ENCODE peak calls at places on chromosomes 11 and 22, in ten cellular contexts. S is tibial artery; I is Peyer's patch; U is transverse colon; K is adrenal gland; H is IMR-90; D is CD8-positive, alpha-beta T cell; V is upper lobe of right lung; L is psoas muscle; G is H1. Y is an unnamed sample.

GRCh38 chr11:71329731-71330130 is 77.4 kb upstream of the SHANK2 start:
- DNase-seq in S (no peak), I (no peak), U (no peak), K (no peak), H (no peak), D (no peak), V (peak; percentile 17), L (no peak), G (no peak), Y (no peak)

GRCh38 chr22:26035523-26035922 is 133.7 kb upstream of the SEZ6L start:
- DNase-seq in S (no peak), I (no peak), U (no peak), K (no peak), H (no peak), D (no peak), V (no peak), L (no peak), G (no peak), Y (no peak)

GRCh38 chr11:46346886-46347636 is at the start of gene DGKZ:
- DNase-seq in S (peak; percentile 74), I (peak; percentile 94), U (peak; percentile 90), K (peak; percentile 88), H (peak; percentile 74), D (peak; percentile 83), V (peak; percentile 95), L (peak; percentile 94), G (peak; percentile 98), Y (peak; percentile 47)

GRCh38 chr11:47204633-47204989 is 10.2 kb upstream of the DDB2 start:
- DNase-seq in S (no peak), I (no peak), U (no peak), K (no peak), H (peak; percentile 78), D (no peak), V (no peak), L (no peak), G (no peak), Y (no peak)

GRCh38 chr11:109695696-109696095 is 273.7 kb downstream of the C11orf87 start:
- DNase-seq in S (no peak), I (no peak), U (no peak), K (no peak), H (peak; percentile 10), D (no peak), V (no peak), L (no peak), G (no peak), Y (no peak)

GRCh38 chr11:70811483-70811882 is 413.2 kb downstream of the CTTN start:
- DNase-seq in S (no peak), I (no peak), U (no peak), K (no peak), H (no peak), D (no peak), V (no peak), L (no peak), G (no peak), Y (no peak)

GRCh38 chr11:102451693-102452460 is 688 bp downstream of the TMEM123 start:
- DNase-seq in S (peak; percentile 62), I (peak; percentile 84), U (peak; percentile 82), K (peak; percentile 63), H (peak; percentile 28), D (peak; percentile 78), V (peak; percentile 85), L (peak; percentile 82), G (peak; percentile 72), Y (no peak)

GRCh38 chr22:29000641-29001040 is 61.0 kb downstream of the C22orf31 start:
- DNase-seq in S (no peak), I (no peak), U (no peak), K (no peak), H (no peak), D (no peak), V (no peak), L (no peak), G (no peak), Y (no peak)

GRCh38 chr11:96085349-96085910 is 161.5 kb upstream of the MTMR2 start:
- DNase-seq in S (no peak), I (no peak), U (no peak), K (no peak), H (no peak), D (no peak), V (no peak), L (no peak), G (no peak), Y (no peak)

GRCh38 chr22:35311551-35311999 is 11.9 kb downstream of the TOM1 start:
- DNase-seq in S (no peak), I (no peak), U (no peak), K (no peak), H (no peak), D (no peak), V (peak; percentile 53), L (no peak), G (no peak), Y (peak; percentile 35)

GRCh38 chr22:40116496-40117200 is 61.1 kb upstream of the TNRC6B start:
- DNase-seq in S (no peak), I (no peak), U (no peak), K (no peak), H (no peak), D (peak; percentile 60), V (no peak), L (no peak), G (no peak), Y (no peak)

GRCh38 chr11:80937831-80938230 is 1497.0 kb upstream of the TENM4 start:
- DNase-seq in S (no peak), I (no peak), U (no peak), K (no peak), H (no peak), D (no peak), V (no peak), L (no peak), G (no peak), Y (no peak)

GRCh38 chr11:5486421-5486820 is 2.1 kb upstream of the OR52D1 start:
- DNase-seq in S (no peak), I (no peak), U (no peak), K (no peak), H (no peak), D (no peak), V (no peak), L (no peak), G (no peak), Y (no peak)

GRCh38 chr11:44658451-44658850 is 68.3 kb upstream of the TSPAN18 start:
- DNase-seq in S (no peak), I (no peak), U (no peak), K (peak; percentile 14), H (peak; percentile 13), D (no peak), V (no peak), L (no peak), G (no peak), Y (no peak)

GRCh38 chr11:99098258-99098657 is 77.5 kb downstream of the CNTN5 start:
- DNase-seq in S (no peak), I (no peak), U (no peak), K (no peak), H (no peak), D (no peak), V (no peak), L (no peak), G (no peak), Y (no peak)
- H3K9me3 ChIP-seq in S (no peaks in the 10 kb centered on the region), I (no peaks in the 10 kb centered on the region), U (no peaks in the 10 kb centered on the region), K (no peaks in the 10 kb centered on the region), H (peaks cover 4% of the 10 kb centered on the region), D (no peaks in the 10 kb centered on the region), V (no peaks in the 10 kb centered on the region), L (no peaks in the 10 kb centered on the region), G (peaks cover 5% of the 10 kb centered on the region), Y (no peaks in the 10 kb centered on the region)

DNA sequence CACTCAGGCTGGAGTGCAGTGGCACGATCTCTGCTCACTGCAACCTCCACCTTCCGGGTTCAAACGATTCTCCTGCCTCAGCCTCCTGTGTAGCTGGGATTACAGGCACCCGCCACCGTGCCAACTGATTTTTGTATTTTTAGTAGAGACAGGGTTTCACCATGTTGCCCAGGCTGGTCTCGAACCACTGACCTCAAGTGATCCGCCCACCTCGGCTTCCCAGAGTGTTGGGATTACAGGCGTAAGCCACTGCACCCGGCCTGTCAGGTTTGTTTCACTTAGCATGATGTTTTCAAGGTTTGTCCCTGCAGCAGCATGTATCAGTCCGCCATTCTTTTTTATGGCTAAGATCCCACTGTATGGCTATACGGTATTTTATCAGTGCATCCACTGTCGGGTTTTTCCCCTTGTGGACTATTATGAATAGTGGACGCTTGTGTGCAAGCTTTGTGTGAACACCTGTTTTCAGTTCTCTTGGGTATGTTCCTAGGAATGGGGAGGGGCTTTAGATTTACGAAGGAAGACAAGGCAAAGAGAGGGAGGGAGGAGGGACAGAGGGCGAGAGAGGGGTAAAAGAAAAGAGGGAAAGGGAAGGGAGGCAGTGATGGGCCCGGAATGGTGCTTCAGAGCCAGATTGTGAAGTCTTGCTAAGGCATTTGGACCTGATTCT is 13.9 kb upstream of the CDC42EP2 start:
- DNase-seq in S (no peak), I (no peak), U (no peak), K (no peak), H (no peak), D (no peak), V (no peak), L (peak; percentile 20), G (no peak), Y (no peak)
- H3K36me3 ChIP-seq in S (no peaks in the 10 kb centered on the region), I (no peaks in the 10 kb centered on the region), U (no peaks in the 10 kb centered on the region), K (peaks cover 4% of the 10 kb centered on the region), H (peaks cover 2% of the 10 kb centered on the region), D (peaks cover 5% of the 10 kb centered on the region), V (peaks cover 3% of the 10 kb centered on the region), L (peaks cover 6% of the 10 kb centered on the region), G (peaks cover 19% of the 10 kb centered on the region), Y (no peaks in the 10 kb centered on the region)

GRCh38 chr11:111230122-111230465 is 15.4 kb upstream of the POU2AF2 start:
- DNase-seq in S (no peak), I (no peak), U (no peak), K (no peak), H (no peak), D (no peak), V (no peak), L (no peak), G (no peak), Y (no peak)
- TF ChIP-seq CTCF in S (no peak), I (no peak), U (no peak), K (no peak), H (no peak), D (no peak), V (no peak), L (no peak), G (no peak), Y (no peak)

GRCh38 chr22:30968015-30968923 is at the start of gene MORC2:
- DNase-seq in S (no peak), I (no peak), U (peak; percentile 75), K (no peak), H (peak; percentile 15), D (no peak), V (peak; percentile 86), L (peak; percentile 88), G (no peak), Y (peak; percentile 14)

GRCh38 chr22:30970356-30970746 is 1.3 kb downstream of the TUG1 start:
- DNase-seq in S (no peak), I (no peak), U (no peak), K (no peak), H (no peak), D (no peak), V (no peak), L (no peak), G (no peak), Y (no peak)

GRCh38 chr22:30964858-30965257 is 3.7 kb downstream of the MORC2 start:
- DNase-seq in S (no peak), I (no peak), U (no peak), K (no peak), H (no peak), D (no peak), V (no peak), L (no peak), G (no peak), Y (no peak)

GRCh38 chr22:30968924-30969531 is at the start of gene TUG1:
- DNase-seq in S (peak; percentile 98), I (peak; percentile 99), U (peak; percentile 99), K (peak; percentile 99), H (peak; percentile 98), D (peak; percentile 97), V (peak; percentile 99), L (peak; percentile 99), G (peak; percentile 93), Y (peak; percentile 97)

GRCh38 chr22:30969532-30970355 is 679 bp downstream of the TUG1 start:
- DNase-seq in S (peak; percentile 29), I (peak; percentile 75), U (peak; percentile 53), K (no peak), H (peak; percentile 44), D (peak; percentile 41), V (no peak), L (no peak), G (no peak), Y (no peak)
- H3K9me3 ChIP-seq in S (peaks cover 48% of the 10 kb centered on the region), I (no peaks in the 10 kb centered on the region), U (peaks cover 5% of the 10 kb centered on the region), K (peaks cover 9% of the 10 kb centered on the region), H (peaks cover 11% of the 10 kb centered on the region), D (peaks cover 54% of the 10 kb centered on the region), V (no peaks in the 10 kb centered on the region), L (peaks cover 9% of the 10 kb centered on the region), G (peaks cover 4% of the 10 kb centered on the region), Y (peaks cover 85% of the 10 kb centered on the region)